ENCODE peak calls at places on chromosomes 6 and 20, in six cellular contexts. E is neuronal stem cell, M is ELR, S is amygdala, Z is T follicular helper cell, O is AG04450. H is an unnamed sample.

GRCh38 chr6:12785301-12785700 is 68.7 kb downstream of the PHACTR1 start:
- DNase-seq in M (peak; percentile 23), Z (no peak), O (no peak), E (no peak), S (no peak), H (no peak)

GRCh38 chr6:33787954-33788693 is 806 bp downstream of the LEMD2 start:
- DNase-seq in Z (peak; percentile 21), O (peak; percentile 38), E (no peak), M (peak; percentile 86), S (peak; percentile 67), H (peak; percentile 35)

GRCh38 chr6:85058806-85059205 is 294.4 kb upstream of the TBX18 start:
- DNase-seq in M (no peak), O (no peak), Z (no peak), E (no peak), S (no peak), H (no peak)

GRCh38 chr20:47336013-47336754 is 20.3 kb downstream of the ZMYND8 start:
- DNase-seq in E (no peak), Z (no peak), M (peak; percentile 95), O (no peak), S (peak; percentile 55), H (no peak)

GRCh38 chr20:54340667-54341081 is 132.8 kb downstream of the PFDN4 start:
- DNase-seq in M (no peak), S (no peak), Z (no peak), E (no peak), O (peak; percentile 24), H (no peak)

GRCh38 chr6:147132889-147133288 is 71.3 kb upstream of the STXBP5 start:
- DNase-seq in M (no peak), Z (no peak), S (no peak), O (no peak), E (no peak), H (no peak)

GRCh38 chr20:50218987-50219435 is 28.4 kb downstream of the CEBPB start:
- DNase-seq in S (no peak), O (no peak), Z (no peak), E (no peak), M (no peak), H (no peak)

GRCh38 chr6:167590193-167590592 is 236.5 kb upstream of the AFDN start:
- DNase-seq in M (no peak), E (no peak), O (no peak), S (no peak), Z (no peak), H (no peak)

GRCh38 chr20:63540417-63541186 is 3.4 kb upstream of the PTK6 start:
- DNase-seq in Z (no peak), S (peak; percentile 17), O (no peak), E (no peak), M (peak; percentile 44), H (no peak)

GRCh38 chr6:4466260-4466659 is 309.9 kb upstream of the CDYL start:
- DNase-seq in E (no peak), S (no peak), M (peak; percentile 36), Z (no peak), O (no peak), H (no peak)

GRCh38 chr20:571754-572331 is 28.3 kb upstream of the CSNK2A1 start:
- DNase-seq in M (no peak), O (no peak), Z (no peak), S (no peak), E (peak; percentile 48), H (no peak)

GRCh38 chr20:32138921-32139320 is 29.4 kb downstream of the TM9SF4 start:
- DNase-seq in S (no peak), M (no peak), O (no peak), E (no peak), Z (no peak), H (no peak)

GRCh38 chr6:15914553-15914952 is 214.3 kb upstream of the MYLIP start:
- DNase-seq in M (no peak), E (no peak), O (no peak), Z (no peak), S (no peak), H (no peak)

GRCh38 chr20:63205896-63206295 is 10.0 kb downstream of the YTHDF1 start:
- DNase-seq in M (no peak), Z (no peak), S (no peak), O (no peak), E (no peak), H (no peak)

GRCh38 chr20:57785720-57786119 is 75.9 kb upstream of the PMEPA1 start:
- DNase-seq in Z (no peak), M (no peak), S (no peak), E (no peak), O (no peak), H (no peak)

H was measured in stimulated activated CD8-positive, alpha-beta memory T cell treated with anti-CD3 and anti-CD28 coated beads, Interleukin-12 subunit alpha, Interleukin-12 subunit beta, amount 100 ng/mL, for 1 hour.